ENCODE peak calls at places on chromosomes 4 and X, in seven cellular contexts. One of them, this sample, is unnamed.

GRCh38 chrX:11381464-11381863 is 88.3 kb downstream of the AMELX start:
- DNase-seq in hypothalamus: no peak
- DNase-seq in brain microvascular endothelial cell: peak
- DNase-seq in NCI-H1436: peak
- DNase-seq in COLO829: peak
- DNase-seq in NB4: peak
- DNase-seq in NCI-H2081: peak
- DNase-seq in this sample: peak

GRCh38 chr4:56641494-56642051 is 39.5 kb downstream of the HOPX start:
- DNase-seq in hypothalamus: no peak
- DNase-seq in NB4: no peak
- DNase-seq in brain microvascular endothelial cell: peak
- DNase-seq in NCI-H2081: no peak
- DNase-seq in NCI-H1436: no peak
- DNase-seq in COLO829: peak
- DNase-seq in this sample: peak

GRCh38 chr4:8644966-8645752 is 52.6 kb downstream of the CPZ start:
- DNase-seq in NB4: no peak
- DNase-seq in brain microvascular endothelial cell: no peak
- DNase-seq in COLO829: no peak
- DNase-seq in NCI-H1436: no peak
- DNase-seq in NCI-H2081: no peak
- DNase-seq in hypothalamus: no peak
- DNase-seq in this sample: no peak

GRCh38 chrX:40552768-40553167 is 28.0 kb upstream of the ATP6AP2 start:
- DNase-seq in NB4: peak
- DNase-seq in NCI-H2081: no peak
- DNase-seq in NCI-H1436: no peak
- DNase-seq in COLO829: no peak
- DNase-seq in hypothalamus: no peak
- DNase-seq in brain microvascular endothelial cell: no peak
- DNase-seq in this sample: no peak

GRCh38 chr4:88097301-88097700 is 61.1 kb downstream of the ABCG2 start:
- DNase-seq in NCI-H1436: no peak
- DNase-seq in hypothalamus: no peak
- DNase-seq in NCI-H2081: no peak
- DNase-seq in brain microvascular endothelial cell: no peak
- DNase-seq in NB4: no peak
- DNase-seq in COLO829: no peak
- DNase-seq in this sample: no peak

GRCh38 chr4:120034913-120035312 is 31.7 kb downstream of the MAD2L1 start:
- DNase-seq in NCI-H1436: no peak
- DNase-seq in COLO829: no peak
- DNase-seq in NB4: no peak
- DNase-seq in NCI-H2081: no peak
- DNase-seq in brain microvascular endothelial cell: no peak
- DNase-seq in hypothalamus: no peak
- DNase-seq in this sample: no peak

GRCh38 chr4:52588097-52588496 is 71.0 kb downstream of the USP46 start:
- DNase-seq in NCI-H2081: peak
- DNase-seq in hypothalamus: no peak
- DNase-seq in COLO829: no peak
- DNase-seq in NCI-H1436: no peak
- DNase-seq in brain microvascular endothelial cell: peak
- DNase-seq in NB4: peak
- DNase-seq in this sample: peak

GRCh38 chr4:66893807-66894206 is 651.5 kb downstream of the CENPC start:
- DNase-seq in NB4: no peak
- DNase-seq in COLO829: no peak
- DNase-seq in brain microvascular endothelial cell: no peak
- DNase-seq in hypothalamus: no peak
- DNase-seq in NCI-H1436: no peak
- DNase-seq in NCI-H2081: no peak
- DNase-seq in this sample: no peak

GRCh38 chr4:77538144-77538543 is 67.5 kb upstream of the CXCL13 start:
- DNase-seq in NB4: no peak
- DNase-seq in NCI-H2081: no peak
- DNase-seq in brain microvascular endothelial cell: peak
- DNase-seq in NCI-H1436: no peak
- DNase-seq in hypothalamus: no peak
- DNase-seq in COLO829: peak
- DNase-seq in this sample: peak

GRCh38 chr4:2451821-2452785 is 16.8 kb upstream of the RNF4 start:
- DNase-seq in NCI-H2081: no peak
- DNase-seq in hypothalamus: no peak
- DNase-seq in NB4: no peak
- DNase-seq in NCI-H1436: no peak
- DNase-seq in brain microvascular endothelial cell: no peak
- DNase-seq in COLO829: no peak
- DNase-seq in this sample: no peak

GRCh38 chr4:155769092-155769491 is 10.3 kb downstream of the GUCY1B1 start:
- DNase-seq in NB4: no peak
- DNase-seq in brain microvascular endothelial cell: no peak
- DNase-seq in hypothalamus: no peak
- DNase-seq in NCI-H1436: no peak
- DNase-seq in COLO829: no peak
- DNase-seq in NCI-H2081: no peak
- DNase-seq in this sample: no peak

GRCh38 chr4:30264465-30264864 is 455.7 kb upstream of the PCDH7 start:
- DNase-seq in COLO829: no peak
- DNase-seq in hypothalamus: no peak
- DNase-seq in NB4: no peak
- DNase-seq in NCI-H1436: no peak
- DNase-seq in NCI-H2081: no peak
- DNase-seq in brain microvascular endothelial cell: no peak
- DNase-seq in this sample: no peak

GRCh38 chrX:23626651-23627050 is 40.6 kb upstream of the PRDX4 start:
- DNase-seq in NCI-H1436: no peak
- DNase-seq in COLO829: no peak
- DNase-seq in brain microvascular endothelial cell: no peak
- DNase-seq in NCI-H2081: no peak
- DNase-seq in hypothalamus: no peak
- DNase-seq in NB4: peak
- DNase-seq in this sample: no peak

GRCh38 chrX:49108641-49109040 is 14.9 kb downstream of the GPKOW start:
- DNase-seq in NB4: no peak
- DNase-seq in NCI-H1436: no peak
- DNase-seq in COLO829: no peak
- DNase-seq in NCI-H2081: no peak
- DNase-seq in hypothalamus: no peak
- DNase-seq in brain microvascular endothelial cell: no peak
- DNase-seq in this sample: no peak

GRCh38 chr4:38704755-38705154 is 40.8 kb downstream of the KLF3 start:
- DNase-seq in brain microvascular endothelial cell: no peak
- DNase-seq in COLO829: no peak
- DNase-seq in NB4: no peak
- DNase-seq in hypothalamus: no peak
- DNase-seq in NCI-H1436: no peak
- DNase-seq in NCI-H2081: no peak
- DNase-seq in this sample: no peak

GRCh38 chr4:141346144-141346543 is 125.4 kb downstream of the ZNF330 start:
- DNase-seq in COLO829: peak
- DNase-seq in NCI-H1436: no peak
- DNase-seq in brain microvascular endothelial cell: peak
- DNase-seq in NCI-H2081: peak
- DNase-seq in hypothalamus: no peak
- DNase-seq in NB4: peak
- DNase-seq in this sample: peak

GRCh38 chr4:178941975-178942374 is 1499.7 kb upstream of the AGA start:
- DNase-seq in NCI-H2081: no peak
- DNase-seq in NCI-H1436: no peak
- DNase-seq in COLO829: no peak
- DNase-seq in hypothalamus: no peak
- DNase-seq in brain microvascular endothelial cell: no peak
- DNase-seq in NB4: no peak
- DNase-seq in this sample: no peak

GRCh38 chrX:152343306-152343705 is 107.8 kb downstream of the GABRA3 start:
- DNase-seq in NCI-H2081: no peak
- DNase-seq in NCI-H1436: no peak
- DNase-seq in NB4: no peak
- DNase-seq in brain microvascular endothelial cell: no peak
- DNase-seq in COLO829: peak
- DNase-seq in hypothalamus: no peak
- DNase-seq in this sample: no peak

GRCh38 chrX:131330735-131331134 is 41.6 kb upstream of the IGSF1 start:
- DNase-seq in NB4: no peak
- DNase-seq in NCI-H2081: no peak
- DNase-seq in brain microvascular endothelial cell: no peak
- DNase-seq in hypothalamus: no peak
- DNase-seq in NCI-H1436: no peak
- DNase-seq in COLO829: no peak
- DNase-seq in this sample: no peak

This sample was measured in Daoy.